ENCODE peak calls at places on chromosomes 6 and 20, in six cellular contexts. P is GM04504, D is EH, M is NCI-H446 treated with DMSO at 0.1 percent for 48 hours, G is mesothelial cell of epicardium, L is posterior cingulate gyrus. Y is an unnamed sample.

GRCh38 chr6:34053721-34054120 is 92.2 kb downstream of the GRM4 start:
- DNase-seq in D (no peak), M (no peak), L (no peak), P (no peak), G (no peak), Y (no peak)

GRCh38 chr6:129186988-129187387 is 304.1 kb downstream of the LAMA2 start:
- DNase-seq in L (no peak), P (peak), M (no peak), G (no peak), D (peak), Y (peak)

GRCh38 chr20:63648895-63649589 is 4.2 kb downstream of the STMN3 start:
- DNase-seq in P (no peak), M (no peak), D (no peak), G (no peak), L (no peak), Y (no peak)

GRCh38 chr20:31661625-31662371 is 24.1 kb downstream of the COX4I2 start:
- DNase-seq in L (peak), M (no peak), D (peak), P (peak), G (peak), Y (peak)

GRCh38 chr6:145034664-145035063 is 700.7 kb downstream of the EPM2A start:
- DNase-seq in M (no peak), L (no peak), P (no peak), G (no peak), D (peak), Y (peak)

GRCh38 chr6:1903780-1904493 is 294.2 kb downstream of the FOXC1 start:
- DNase-seq in M (no peak), P (no peak), L (no peak), D (no peak), G (no peak), Y (no peak)

GRCh38 chr6:159977242-159978214 is 8.6 kb downstream of the IGF2R start:
- DNase-seq in M (no peak), L (no peak), P (no peak), D (peak), G (no peak), Y (peak)

GRCh38 chr20:41436679-41437078 is 70.1 kb upstream of the EMILIN3 start:
- DNase-seq in M (no peak), G (no peak), L (no peak), D (peak), P (peak), Y (peak)

GRCh38 chr20:5720696-5721095 is 29.5 kb upstream of the SHLD1 start:
- DNase-seq in L (no peak), G (no peak), M (no peak), D (no peak), P (no peak), Y (peak)

GRCh38 chr6:18343741-18344140 is 43.4 kb upstream of the RNF144B start:
- DNase-seq in D (peak), G (no peak), P (no peak), M (no peak), L (no peak), Y (peak)